ENCODE peak calls at places on chromosomes 1 and 21, in four cellular contexts. Z, Q, B and H are unnamed samples.

GRCh38 chr1:190479537-190479936 is 1.9 kb upstream of the BRINP3 start:
- DNase-seq in Z (no peak), Q (no peak), B (no peak), H (no peak)

GRCh38 chr1:184291701-184292100 is 95.1 kb upstream of the C1orf21 start:
- DNase-seq in Z (no peak), Q (no peak), B (no peak), H (no peak)

GRCh38 chr1:63612564-63612963 is 19.4 kb downstream of the PGM1 start:
- DNase-seq in Z (no peak), Q (no peak), B (no peak), H (no peak)

GRCh38 chr1:83693409-83694126 is 305.4 kb downstream of the TTLL7 start:
- DNase-seq in Z (no peak), Q (no peak), B (no peak), H (no peak)

GRCh38 chr21:35048706-35049617 is at the start of gene RUNX1:
- DNase-seq in Z (peak; percentile 56), Q (peak; percentile 45), B (no peak), H (no peak)

GRCh38 chr1:21293537-21294265 is 3.4 kb upstream of the ECE1 start:
- DNase-seq in Z (no peak), Q (no peak), B (no peak), H (no peak)

GRCh38 chr1:10319750-10320149 is 79.1 kb upstream of the PGD start:
- DNase-seq in Z (no peak), Q (no peak), B (no peak), H (no peak)

GRCh38 chr1:87478231-87478630 is 149.6 kb downstream of the LMO4 start:
- DNase-seq in Z (peak; percentile 34), Q (peak; percentile 22), B (no peak), H (no peak)

GRCh38 chr1:1181129-1181937 is 7.7 kb downstream of the TTLL10 start:
- DNase-seq in Z (no peak), Q (no peak), B (no peak), H (no peak)

GRCh38 chr1:15680614-15681345 is 3.3 kb upstream of the PLEKHM2 start:
- DNase-seq in Z (peak; percentile 96), Q (no peak), B (no peak), H (no peak)

GRCh38 chr1:168469690-168470089 is 74.1 kb downstream of the XCL2 start:
- DNase-seq in Z (peak; percentile 40), Q (peak; percentile 79), B (peak; percentile 93), H (no peak)

GRCh38 chr1:77068013-77068412 is 151.2 kb downstream of the PIGK start:
- DNase-seq in Z (no peak), Q (no peak), B (no peak), H (no peak)

GRCh38 chr21:46211786-46212720 is 16.5 kb downstream of the LSS start:
- DNase-seq in Z (no peak), Q (peak; percentile 7), B (peak; percentile 9), H (no peak)

GRCh38 chr1:201268604-201269151 is 14.6 kb upstream of the PKP1 start:
- DNase-seq in Z (peak; percentile 84), Q (no peak), B (no peak), H (no peak)

GRCh38 chr1:228860911-228861829 is 125.9 kb downstream of the RHOU start:
- DNase-seq in Z (peak; percentile 87), Q (no peak), B (peak; percentile 70), H (no peak)

GRCh38 chr1:231185391-231185790 is 23.5 kb downstream of the TRIM67 start:
- DNase-seq in Z (no peak), Q (no peak), B (no peak), H (no peak)

GRCh38 chr1:17110555-17110926 is 8.7 kb downstream of the PADI2 start:
- DNase-seq in Z (no peak), Q (no peak), B (no peak), H (no peak)
- TF ChIP-seq CTCF in Z (no peak), Q (no peak), B (no peak), H (no peak)

DNA sequence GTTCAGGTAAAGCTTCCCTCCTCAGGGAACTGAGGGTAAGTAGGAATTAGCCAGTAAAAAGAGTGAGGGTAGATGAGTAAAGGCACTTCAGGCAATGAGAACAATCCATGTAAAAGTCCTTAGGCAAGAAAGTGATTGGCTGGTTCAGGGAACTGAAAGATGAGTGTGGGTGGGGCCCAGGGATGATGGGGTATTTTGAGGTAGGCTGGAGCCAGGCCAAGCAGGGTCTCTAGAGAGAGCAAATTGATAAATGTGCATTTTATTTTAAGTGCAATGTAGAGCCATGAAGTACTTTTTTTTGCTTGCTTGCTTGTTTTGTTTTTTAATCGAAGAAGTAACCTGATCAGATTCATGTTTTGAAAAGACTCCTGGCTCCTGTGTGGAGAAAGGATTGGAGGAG is 26.5 kb downstream of the OSBPL9 start:
- DNase-seq in Z (no peak), Q (no peak), B (no peak), H (no peak)
- H3K4me1 ChIP-seq in Z (peaks cover 21% of the 10 kb centered on the region), Q (peaks cover 52% of the 10 kb centered on the region), B (no peaks in the 10 kb centered on the region), H (no peaks in the 10 kb centered on the region)

GRCh38 chr1:58780586-58781452 is 3.0 kb downstream of the JUN start:
- DNase-seq in Z (peak; percentile 16), Q (no peak), B (no peak), H (peak; percentile 36)
- TF ChIP-seq POLR2A in Z (no peak), Q (no peak), B (peak; percentile 53), H (no peak)

GRCh38 chr1:6782151-6782550 is 3.1 kb upstream of the CAMTA1 start:
- DNase-seq in Z (no peak), Q (no peak), B (no peak), H (no peak)

GRCh38 chr1:6783956-6784559 is 1.2 kb upstream of the CAMTA1 start:
- DNase-seq in Z (no peak), Q (no peak), B (no peak), H (no peak)

GRCh38 chr1:6784560-6785317 is 515 bp upstream of the CAMTA1 start:
- DNase-seq in Z (peak; percentile 100), Q (peak; percentile 100), B (peak; percentile 100), H (peak; percentile 100)

GRCh38 chr1:6785318-6785712 is at the start of gene CAMTA1:
- DNase-seq in Z (no peak), Q (no peak), B (no peak), H (no peak)

DNA sequence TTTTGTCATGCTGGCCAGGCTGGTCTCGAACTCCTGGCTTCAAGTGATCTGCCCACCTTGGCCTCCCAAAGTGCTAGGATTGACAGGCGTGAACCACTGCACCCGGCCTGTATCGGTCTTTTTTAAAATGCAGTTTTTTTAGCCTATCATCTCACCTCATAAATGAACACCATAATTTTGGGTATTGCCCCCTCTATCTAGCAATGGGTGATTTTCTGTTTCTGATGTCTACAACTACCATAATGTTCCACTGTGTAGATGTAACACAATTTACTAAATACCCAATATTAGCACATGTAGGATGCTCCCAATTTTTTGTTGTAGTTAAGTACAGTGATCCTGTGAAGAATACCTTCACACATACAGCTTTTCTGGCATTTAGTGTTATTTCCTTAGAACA is 2.0 kb upstream of the CAMTA1 start:
- DNase-seq in Z (no peak), Q (no peak), B (no peak), H (no peak)
- TF ChIP-seq CTCF in Z (no peak), Q (no peak), B (no peak), H (no peak)

DNA sequence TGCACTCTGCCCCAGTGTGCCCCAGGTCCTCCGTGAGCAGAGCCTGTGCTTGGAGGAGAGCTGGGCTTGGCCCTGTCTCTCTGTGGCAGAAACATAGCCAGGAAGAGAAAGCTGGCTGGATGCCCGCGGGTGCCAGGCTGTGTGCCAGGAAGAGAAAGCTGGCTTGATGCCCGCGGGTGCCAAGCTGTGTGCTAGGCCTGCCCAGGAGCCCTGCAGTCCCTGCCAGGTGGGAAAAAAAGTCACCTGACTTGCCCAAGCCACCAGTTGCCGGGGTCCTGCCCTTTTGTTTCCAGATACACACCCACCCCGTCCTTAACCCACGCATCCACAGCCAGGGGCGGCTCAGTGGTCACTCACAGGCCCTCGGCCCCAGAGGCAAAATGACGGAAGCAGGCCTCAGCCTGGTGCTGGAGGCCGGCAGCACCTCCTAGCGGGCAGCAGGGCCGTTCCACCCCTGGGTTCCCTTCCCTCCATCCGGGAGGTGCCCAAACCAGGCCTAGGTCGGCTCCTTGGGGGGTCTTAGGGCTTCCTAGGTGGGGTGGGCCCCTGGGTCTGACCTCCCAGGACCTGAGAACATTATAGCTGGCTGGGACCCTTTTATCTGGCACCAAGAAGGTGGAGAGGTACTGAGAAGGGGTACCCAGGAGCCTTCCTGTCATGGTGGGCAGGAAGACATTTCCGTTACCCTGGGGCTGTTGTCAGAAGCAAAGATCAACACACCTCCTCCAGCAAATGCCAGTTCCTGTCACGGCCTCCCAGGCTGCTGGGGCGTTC is 9.1 kb downstream of the ITGB2 start:
- DNase-seq in Z (no peak), Q (peak; percentile 81), B (peak; percentile 91), H (peak; percentile 85)
- H3K4me1 ChIP-seq in Z (peaks cover 6% of the 10 kb centered on the region), Q (peaks cover 14% of the 10 kb centered on the region), B (peaks cover 7% of the 10 kb centered on the region), H (peaks cover 14% of the 10 kb centered on the region)